ENCODE peak calls at places on chromosomes 7 and 10, in seven cellular contexts. K, T, P, N, M, U and C are unnamed samples.

GRCh38 chr10:69807696-69808095 is 6.0 kb downstream of the COL13A1 start:
- DNase-seq in K (no peak), T (peak), P (no peak), N (no peak), M (no peak), U (no peak), C (no peak)

GRCh38 chr7:79988642-79989041 is 146.0 kb upstream of the GNAI1 start:
- DNase-seq in K (no peak), T (no peak), P (peak), N (no peak), M (no peak), U (no peak), C (no peak)

GRCh38 chr7:17301491-17302101 is 3.1 kb downstream of the AHR start:
- DNase-seq in K (peak), T (peak), P (no peak), N (peak), M (peak), U (no peak), C (no peak)

GRCh38 chr10:27241640-27242472 is 1.3 kb upstream of the ACBD5 start:
- DNase-seq in K (peak), T (peak), P (peak), N (peak), M (peak), U (peak), C (peak)

GRCh38 chr7:16918288-16918895 is 36.6 kb upstream of the AGR3 start:
- DNase-seq in K (peak), T (peak), P (peak), N (peak), M (no peak), U (no peak), C (no peak)

GRCh38 chr10:13732485-13732884 is 145.7 kb downstream of the PRPF18 start:
- DNase-seq in K (no peak), T (no peak), P (no peak), N (no peak), M (no peak), U (no peak), C (no peak)

GRCh38 chr10:43885842-43886241 is 237.2 kb upstream of the ZNF32 start:
- DNase-seq in K (no peak), T (no peak), P (no peak), N (no peak), M (no peak), U (no peak), C (no peak)

GRCh38 chr7:80942261-80943041 is 23.6 kb upstream of the SEMA3C start:
- DNase-seq in K (no peak), T (peak), P (peak), N (no peak), M (peak), U (peak), C (no peak)

GRCh38 chr7:68176974-68177373 is 1180.3 kb downstream of the TYW1 start:
- DNase-seq in K (peak), T (peak), P (no peak), N (peak), M (no peak), U (peak), C (no peak)

GRCh38 chr7:137488038-137488437 is 144.5 kb upstream of the PTN start:
- DNase-seq in K (no peak), T (no peak), P (no peak), N (no peak), M (no peak), U (no peak), C (no peak)

GRCh38 chr10:110305767-110306451 is 1.2 kb upstream of the SMNDC1 start:
- DNase-seq in K (peak), T (peak), P (peak), N (peak), M (no peak), U (peak), C (no peak)

GRCh38 chr10:5951721-5952407 is 25.5 kb downstream of the IL15RA start:
- DNase-seq in K (no peak), T (no peak), P (no peak), N (no peak), M (no peak), U (no peak), C (no peak)

GRCh38 chr7:16660702-16661464 is 14.9 kb downstream of the BZW2 start:
- DNase-seq in K (no peak), T (peak), P (peak), N (no peak), M (no peak), U (no peak), C (no peak)

GRCh38 chr7:85483205-85483604 is 296.3 kb upstream of the SEMA3D start:
- DNase-seq in K (no peak), T (no peak), P (peak), N (no peak), M (no peak), U (peak), C (no peak)

GRCh38 chr7:128383781-128384180 is 22.3 kb upstream of the PRRT4 start:
- DNase-seq in K (no peak), T (no peak), P (no peak), N (no peak), M (peak), U (no peak), C (no peak)

GRCh38 chr10:72638586-72639440 is 12.9 kb upstream of the MICU1 start:
- DNase-seq in K (no peak), T (peak), P (no peak), N (no peak), M (no peak), U (no peak), C (no peak)

GRCh38 chr10:131812736-131813604 is 87.8 kb upstream of the PPP2R2D start:
- DNase-seq in K (no peak), T (no peak), P (no peak), N (no peak), M (no peak), U (no peak), C (no peak)

GRCh38 chr10:14092749-14093148 is 238.0 kb downstream of the FRMD4A start:
- DNase-seq in K (no peak), T (no peak), P (no peak), N (no peak), M (no peak), U (no peak), C (no peak)

GRCh38 chr10:72044417-72045041 is 43.8 kb downstream of the SPOCK2 start:
- DNase-seq in K (no peak), T (peak), P (no peak), N (no peak), M (peak), U (no peak), C (no peak)

GRCh38 chr7:94580601-94581000 is 71.0 kb downstream of the CASD1 start:
- DNase-seq in K (no peak), T (peak), P (peak), N (no peak), M (no peak), U (no peak), C (no peak)

GRCh38 chr7:127330070-127330469 is 62.4 kb downstream of the ZNF800 start:
- DNase-seq in K (no peak), T (no peak), P (no peak), N (no peak), M (no peak), U (no peak), C (no peak)

GRCh38 chr10:966466-967235 is 21.6 kb upstream of the GTPBP4 start:
- DNase-seq in K (no peak), T (no peak), P (no peak), N (no peak), M (no peak), U (no peak), C (no peak)

GRCh38 chr10:8088504-8088903 is 34.0 kb downstream of the GATA3 start:
- DNase-seq in K (no peak), T (no peak), P (no peak), N (peak), M (no peak), U (no peak), C (no peak)

GRCh38 chr10:130202984-130203617 is 66.9 kb downstream of the GLRX3 start:
- DNase-seq in K (no peak), T (no peak), P (no peak), N (no peak), M (peak), U (no peak), C (no peak)

GRCh38 chr10:116538461-116538860 is 7.3 kb upstream of the PNLIP start:
- DNase-seq in K (no peak), T (no peak), P (no peak), N (no peak), M (no peak), U (no peak), C (no peak)

GRCh38 chr10:95837783-95838182 is 70.0 kb upstream of the CC2D2B start:
- DNase-seq in K (no peak), T (no peak), P (no peak), N (no peak), M (peak), U (no peak), C (peak)

GRCh38 chr7:70566659-70567058 is 565.3 kb upstream of the GALNT17 start:
- DNase-seq in K (no peak), T (no peak), P (no peak), N (no peak), M (no peak), U (no peak), C (no peak)

GRCh38 chr7:1867326-1867725 is 197.2 kb downstream of the ELFN1 start:
- DNase-seq in K (no peak), T (no peak), P (no peak), N (no peak), M (no peak), U (no peak), C (no peak)

GRCh38 chr7:147276783-147277370 is 1160.3 kb downstream of the CNTNAP2 start:
- DNase-seq in K (no peak), T (no peak), P (no peak), N (no peak), M (no peak), U (no peak), C (no peak)

GRCh38 chr7:82450759-82451158 is 7.2 kb upstream of the CACNA2D1 start:
- DNase-seq in K (no peak), T (no peak), P (no peak), N (no peak), M (no peak), U (no peak), C (no peak)

GRCh38 chr7:105985250-105985649 is 22.2 kb downstream of the CDHR3 start:
- DNase-seq in K (no peak), T (no peak), P (no peak), N (no peak), M (no peak), U (no peak), C (no peak)

GRCh38 chr10:69801094-69801433 is 642 bp upstream of the COL13A1 start:
- DNase-seq in K (peak), T (peak), P (no peak), N (peak), M (peak), U (no peak), C (no peak)

DNA sequence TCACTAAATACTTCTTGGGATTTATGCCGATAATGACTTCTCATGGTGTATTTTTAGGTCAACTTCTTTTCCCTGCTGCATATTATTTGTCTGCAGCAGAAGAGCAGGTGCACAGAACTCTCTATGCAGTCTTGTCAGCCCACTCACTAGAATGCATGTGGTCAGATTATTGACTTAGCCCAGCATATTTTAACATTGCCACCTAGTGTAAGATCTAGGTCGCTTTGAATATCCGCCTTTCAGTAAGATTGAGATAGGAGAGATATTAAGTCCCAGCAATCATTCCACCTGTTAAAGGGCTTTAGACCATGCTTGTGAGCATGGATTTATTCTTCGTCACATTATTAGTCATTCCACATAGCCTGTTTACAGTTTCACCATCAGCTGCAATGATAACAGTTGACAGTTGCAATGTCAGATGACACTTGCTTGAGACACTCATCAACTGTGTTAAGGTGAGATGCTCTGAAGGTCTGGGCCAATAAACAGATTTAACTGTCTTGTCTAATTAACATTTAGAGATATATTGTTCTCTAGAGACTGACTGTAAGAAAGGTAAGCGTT is 491.7 kb downstream of the ARL4A start:
- DNase-seq in K (no peak), T (peak), P (no peak), N (no peak), M (no peak), U (no peak), C (no peak)
- TF ChIP-seq CTCF in K (peak), T (peak), P (peak), N (no peak), M (peak), U (no peak), C (no peak)

GRCh38 chr7:32393861-32394260 is 96.3 kb downstream of the LSM5 start:
- DNase-seq in K (no peak), T (no peak), P (no peak), N (no peak), M (no peak), U (no peak), C (no peak)

GRCh38 chr7:32395168-32395567 is 95.0 kb downstream of the LSM5 start:
- DNase-seq in K (no peak), T (no peak), P (no peak), N (no peak), M (no peak), U (no peak), C (no peak)

GRCh38 chr7:32385316-32385956 is 104.7 kb downstream of the LSM5 start:
- DNase-seq in K (no peak), T (no peak), P (no peak), N (no peak), M (no peak), U (no peak), C (no peak)

DNA sequence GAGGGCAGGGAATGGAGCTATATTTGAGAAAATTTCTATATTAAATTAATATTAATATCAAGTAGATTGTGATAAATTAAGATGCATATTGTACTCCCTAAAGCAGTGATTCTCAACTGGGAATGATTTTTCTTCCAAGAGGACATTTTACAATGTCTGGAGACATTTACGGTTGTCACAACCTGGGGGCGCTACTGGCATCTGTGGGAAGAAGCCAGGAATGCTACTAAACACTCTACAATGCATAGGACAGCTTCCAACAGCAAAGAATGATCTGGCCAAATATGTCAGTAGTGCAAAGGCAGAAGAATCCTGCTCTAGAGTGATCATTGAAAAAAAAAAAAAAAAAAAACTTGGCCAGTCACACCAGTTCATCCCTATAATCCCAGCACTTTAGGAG is 100.0 kb downstream of the LSM5 start:
- DNase-seq in K (no peak), T (no peak), P (no peak), N (no peak), M (no peak), U (no peak), C (no peak)
- TF ChIP-seq CTCF in K (no peak), T (no peak), P (no peak), N (no peak), M (no peak), U (no peak), C (no peak)

GRCh38 chr10:34081948-34082347 is 733.1 kb downstream of the PARD3 start:
- DNase-seq in K (no peak), T (peak), P (no peak), N (no peak), M (no peak), U (no peak), C (no peak)
- TF ChIP-seq CTCF in K (peak), T (no peak), P (no peak), N (no peak), M (no peak), U (peak), C (no peak)

DNA sequence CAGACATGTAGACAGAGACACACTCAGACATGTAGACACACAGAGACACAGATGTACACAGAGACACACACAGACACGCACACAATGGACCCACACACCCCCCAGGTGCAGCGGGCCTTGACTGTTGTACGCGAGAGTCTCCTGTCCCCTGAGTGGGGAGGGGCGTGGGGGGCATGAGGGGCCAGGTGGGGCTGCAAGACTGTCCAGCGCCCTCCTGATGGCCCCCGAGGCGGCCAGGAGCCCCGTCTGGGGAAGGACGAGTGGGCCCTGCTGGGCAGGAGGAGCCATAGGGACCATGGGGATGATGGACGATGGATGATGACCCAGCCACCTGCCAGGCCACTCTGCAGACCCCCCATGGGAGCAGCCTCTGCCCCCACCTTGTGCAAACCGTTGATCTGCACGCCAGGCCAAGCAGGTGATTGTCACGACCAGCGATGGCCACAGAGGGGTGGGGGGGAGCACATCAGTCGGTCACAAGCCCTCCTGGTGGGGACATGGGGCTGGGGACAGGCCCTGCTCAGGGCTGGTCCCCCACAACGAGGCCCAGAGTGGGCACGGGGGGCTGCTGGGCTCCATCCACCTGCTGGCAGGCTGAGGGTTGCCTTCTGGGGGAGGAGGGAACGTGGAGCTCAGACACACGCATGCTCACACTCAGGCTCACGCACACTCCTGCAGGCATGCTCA is 11.6 kb downstream of the VENTX start:
- DNase-seq in K (no peak), T (no peak), P (no peak), N (no peak), M (no peak), U (no peak), C (no peak)
- TF ChIP-seq CTCF in K (peak), T (no peak), P (no peak), N (no peak), M (no peak), U (no peak), C (no peak)

GRCh38 chr7:45872116-45873034 is 507 bp downstream of the CCDC201 start:
- DNase-seq in K (no peak), T (peak), P (no peak), N (no peak), M (no peak), U (no peak), C (no peak)
- TF ChIP-seq CTCF in K (peak), T (peak), P (peak), N (no peak), M (peak), U (peak), C (no peak)

DNA sequence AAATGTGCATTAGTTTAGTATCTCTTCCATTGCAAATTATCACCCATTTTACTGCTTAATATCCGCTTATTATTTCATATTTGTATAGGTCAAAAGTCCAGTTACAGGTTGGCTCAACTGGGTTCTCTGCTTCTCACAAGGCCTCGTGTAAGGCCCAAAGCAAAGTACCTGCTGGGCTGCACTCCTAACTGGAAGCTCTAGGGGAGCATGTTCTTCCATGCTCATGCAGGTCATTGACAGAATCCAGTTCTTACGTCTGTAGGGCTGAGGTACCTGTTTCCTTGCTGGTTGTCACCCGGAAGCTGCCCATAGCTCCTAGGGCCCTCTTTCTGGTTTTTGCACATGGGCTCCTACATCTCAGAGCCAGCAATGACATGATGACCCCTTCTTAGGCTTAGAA is 79.6 kb downstream of the RAPGEF5 start:
- DNase-seq in K (no peak), T (no peak), P (no peak), N (no peak), M (no peak), U (no peak), C (no peak)
- TF ChIP-seq CTCF in K (no peak), T (no peak), P (no peak), N (no peak), M (no peak), U (no peak), C (no peak)

DNA sequence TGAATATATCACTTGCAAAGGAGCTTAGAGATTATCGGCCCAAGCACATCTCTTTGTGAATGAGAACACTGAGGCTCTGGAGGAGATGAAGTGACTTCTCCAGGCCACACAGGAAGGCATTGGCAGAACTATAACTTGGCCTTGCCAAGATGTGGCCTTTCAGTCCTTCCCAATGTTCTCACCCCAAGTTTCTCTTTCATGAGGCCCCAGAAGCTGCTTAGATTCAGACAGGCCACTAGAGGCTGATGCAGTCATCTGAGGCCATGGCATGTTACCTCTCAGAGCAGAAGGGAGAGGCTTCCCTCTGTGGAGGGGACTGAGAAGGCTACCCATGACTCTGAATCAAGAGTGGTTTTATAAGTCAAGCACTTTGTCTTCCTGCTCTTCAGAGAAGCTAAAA is 1003.7 kb downstream of the LRMDA start:
- DNase-seq in K (no peak), T (no peak), P (no peak), N (no peak), M (peak), U (no peak), C (no peak)
- TF ChIP-seq CTCF in K (no peak), T (no peak), P (no peak), N (no peak), M (no peak), U (no peak), C (no peak)

GRCh38 chr10:104336829-104337526 is 1.3 kb downstream of the ITPRIP start:
- DNase-seq in K (no peak), T (no peak), P (no peak), N (no peak), M (no peak), U (peak), C (no peak)

GRCh38 chr10:104340099-104340594 is 1.9 kb upstream of the ITPRIP start:
- DNase-seq in K (no peak), T (no peak), P (no peak), N (no peak), M (no peak), U (no peak), C (no peak)

GRCh38 chr10:104339469-104340098 is 1.3 kb upstream of the ITPRIP start:
- DNase-seq in K (no peak), T (peak), P (no peak), N (no peak), M (peak), U (no peak), C (no peak)

GRCh38 chr10:104337527-104337984 is 709 bp downstream of the ITPRIP start:
- DNase-seq in K (no peak), T (peak), P (no peak), N (no peak), M (peak), U (no peak), C (no peak)

GRCh38 chr10:104337985-104338735 is at the start of gene ITPRIP:
- DNase-seq in K (peak), T (peak), P (no peak), N (peak), M (peak), U (peak), C (peak)
- TF ChIP-seq CTCF in K (peak), T (no peak), P (peak), N (no peak), M (no peak), U (peak), C (no peak)